ENCODE peak calls at places on chromosomes 6 and 20, in six cellular contexts. H is K562, B is H1, F is HepG2, E is GM12878, X is GM12891. P is an unnamed sample.
A peak's percentile ranks its signal among the peaks of the same experiment; 100 is the strongest.

GRCh38 chr6:43328528-43328927 is 19.9 kb upstream of the CRIP3 start:
- DNase-seq in H (no peak), B (no peak), F (peak; percentile 62), E (no peak), X (no peak), P (no peak)

GRCh38 chr20:33072362-33072761 is 7.1 kb upstream of the BPIFB4 start:
- DNase-seq in H (no peak), B (no peak), F (no peak), E (no peak), X (no peak), P (no peak)

GRCh38 chr6:169141706-169142705 is 111.6 kb downstream of the THBS2 start:
- DNase-seq in H (no peak), B (no peak), F (no peak), E (no peak), X (no peak), P (no peak)

GRCh38 chr6:21593927-21594421 is 423 bp downstream of the SOX4 start:
- DNase-seq in H (no peak), B (no peak), F (peak; percentile 25), E (no peak), X (no peak), P (no peak)

GRCh38 chr20:36310215-36310981 is 4.3 kb downstream of the DLGAP4 start:
- DNase-seq in H (no peak), B (no peak), F (no peak), E (no peak), X (no peak), P (no peak)

GRCh38 chr6:96468281-96468680 is 53.3 kb upstream of the UFL1 start:
- DNase-seq in H (no peak), B (no peak), F (no peak), E (no peak), X (no peak), P (no peak)

GRCh38 chr6:26260110-26260637 is 104.8 kb upstream of the BTN3A2 start:
- DNase-seq in H (no peak), B (no peak), F (peak; percentile 91), E (no peak), X (no peak), P (no peak)

GRCh38 chr6:101150226-101150625 is 243.3 kb upstream of the GRIK2 start:
- DNase-seq in H (no peak), B (no peak), F (no peak), E (no peak), X (no peak), P (no peak)

GRCh38 chr6:35181313-35181932 is 32.3 kb upstream of the SCUBE3 start:
- DNase-seq in H (no peak), B (no peak), F (no peak), E (no peak), X (no peak), P (no peak)

DNA sequence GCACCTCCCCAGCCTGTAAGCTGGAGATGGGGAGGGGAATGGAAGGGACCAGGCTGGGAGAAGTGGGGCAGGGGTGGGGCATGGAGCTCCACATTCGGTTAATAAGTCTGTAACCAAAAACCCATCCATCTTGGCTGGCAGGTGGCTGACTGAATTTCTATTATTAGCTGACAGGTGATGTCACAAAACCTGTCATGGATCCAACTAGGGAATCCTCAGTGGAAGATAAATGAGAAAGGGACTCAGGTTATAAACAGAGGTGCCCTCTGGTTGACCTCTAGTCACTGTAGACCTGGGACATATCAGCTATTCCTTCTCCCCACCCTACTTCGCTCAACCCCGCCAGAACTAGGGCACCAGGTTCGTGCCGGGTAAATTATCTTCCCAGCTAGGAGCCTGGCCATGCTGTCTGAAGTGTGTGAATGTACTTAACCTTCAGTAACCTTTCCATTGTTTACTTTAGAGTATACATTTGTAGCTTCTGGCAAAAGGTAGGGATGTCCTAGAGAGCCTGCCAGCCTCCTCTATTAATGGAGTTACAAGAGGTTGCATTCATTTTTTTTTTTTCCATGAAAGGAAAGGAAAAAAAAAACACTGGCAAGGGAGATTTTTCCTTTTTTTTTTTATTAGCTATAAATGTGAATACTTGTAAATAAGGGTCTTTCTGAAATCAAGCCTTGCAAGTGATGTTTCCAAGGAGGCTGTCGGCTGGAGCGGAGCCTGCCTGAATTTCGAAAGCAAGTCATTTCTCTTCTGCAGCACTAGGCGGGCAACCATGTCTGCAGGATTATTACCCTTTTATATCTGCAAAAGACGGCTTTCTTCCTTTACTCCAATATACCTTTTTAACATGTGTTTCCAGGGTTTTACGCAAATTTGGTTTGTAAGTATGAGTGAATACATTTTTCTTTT is 135.9 kb downstream of the TMEM242 start:
- DNase-seq in H (no peak), B (no peak), F (peak; percentile 41), E (no peak), X (no peak), P (no peak)
- TF ChIP-seq POLR2A in H (no peak), B (no peak), F (no peak), E (no peak), X (no peak), P (no peak)

DNA sequence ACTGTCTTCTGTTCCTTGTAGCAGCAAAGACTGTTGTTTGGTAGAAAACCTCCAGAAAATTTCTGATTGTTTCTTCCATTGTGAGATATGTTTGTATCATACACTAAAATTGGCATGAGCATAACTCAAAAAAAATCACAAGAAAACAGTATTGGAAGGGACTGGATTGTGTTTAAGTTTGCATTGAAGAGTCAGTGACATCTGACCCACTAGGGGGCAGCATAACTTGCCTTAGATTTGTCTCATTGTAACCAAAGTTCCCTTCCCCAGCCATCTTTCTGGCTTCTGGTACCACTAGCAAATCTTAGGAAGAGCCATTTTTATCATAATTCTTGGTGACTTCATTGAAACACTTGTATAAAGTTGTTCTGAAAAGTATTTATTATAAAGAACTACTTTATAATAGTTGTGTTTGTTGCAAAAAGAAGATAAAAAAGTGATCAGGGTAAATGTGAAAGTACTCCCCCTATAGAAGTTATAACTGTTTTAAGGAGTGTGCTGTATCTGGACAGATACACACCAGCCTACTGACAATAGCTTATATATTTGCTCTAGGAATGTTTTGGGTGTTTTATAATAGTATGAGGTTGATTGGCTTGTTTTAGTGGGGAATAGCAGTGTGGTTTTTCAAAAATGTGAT is 7.7 kb downstream of the CSTF1 start:
- DNase-seq in H (peak; percentile 48), B (no peak), F (peak; percentile 76), E (peak; percentile 31), X (no peak), P (no peak)
- TF ChIP-seq TAF1 in H (no peak), B (no peak), F (no peak), E (no peak), X (no peak), P (no peak)

DNA sequence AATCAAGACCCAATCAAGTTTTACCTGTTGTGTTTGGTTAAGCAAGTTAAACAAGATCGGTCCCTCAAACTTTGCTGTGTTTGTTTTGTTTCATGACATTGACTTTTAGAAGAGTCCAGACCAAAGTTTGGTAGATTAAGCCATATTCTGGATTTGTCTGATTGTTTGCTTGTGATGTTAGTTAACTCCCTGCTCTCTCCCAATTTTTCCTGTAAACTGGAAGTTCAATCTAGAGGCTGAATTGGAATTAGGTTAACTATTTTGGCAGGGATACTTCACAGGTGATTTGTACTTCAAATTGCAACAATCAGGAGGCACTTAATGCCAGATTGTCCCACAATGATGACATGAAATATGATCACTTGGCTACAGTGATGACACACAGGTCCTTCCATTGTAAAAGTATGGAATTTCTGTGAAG is 13.6 kb upstream of the SH3BGRL2 start:
- DNase-seq in H (no peak), B (no peak), F (peak; percentile 91), E (no peak), X (no peak), P (no peak)
- TF ChIP-seq POLR2AphosphoS5 in H (no peak), B (no peak), F (no peak), E (no peak), X (no peak), P (no peak)

GRCh38 chr6:134903448-134903847 is 46.5 kb downstream of the ALDH8A1 start:
- DNase-seq in H (no peak), B (no peak), F (no peak), E (no peak), X (no peak), P (no peak)

GRCh38 chr6:134911532-134911931 is 38.4 kb downstream of the ALDH8A1 start:
- DNase-seq in H (no peak), B (no peak), F (no peak), E (no peak), X (no peak), P (no peak)

GRCh38 chr6:134910596-134910935 is 39.3 kb downstream of the ALDH8A1 start:
- DNase-seq in H (no peak), B (no peak), F (no peak), E (no peak), X (no peak), P (no peak)

GRCh38 chr6:134909701-134910595 is 40.0 kb downstream of the ALDH8A1 start:
- DNase-seq in H (no peak), B (no peak), F (no peak), E (no peak), X (no peak), P (no peak)

GRCh38 chr6:134908906-134909516 is 40.9 kb downstream of the ALDH8A1 start:
- DNase-seq in H (no peak), B (no peak), F (peak; percentile 7), E (no peak), X (no peak), P (no peak)
- TF ChIP-seq POLR2A in H (no peak), B (no peak), F (no peak), E (no peak), X (no peak), P (no peak)

GRCh38 chr20:40584128-40584819 is 104.8 kb downstream of the MAFB start:
- DNase-seq in H (no peak), B (no peak), F (no peak), E (no peak), X (no peak), P (no peak)
- TF ChIP-seq TAF1 in H (no peak), B (no peak), F (no peak), E (no peak), X (no peak), P (no peak)

GRCh38 chr6:13760948-13761347 is 49.3 kb upstream of the RANBP9 start:
- DNase-seq in H (no peak), B (no peak), F (no peak), E (no peak), X (no peak), P (no peak)
- TF ChIP-seq POLR2AphosphoS5 in H (no peak), B (no peak), F (no peak), E (no peak), X (no peak), P (no peak)

GRCh38 chr6:16718301-16718700 is 43.0 kb downstream of the ATXN1 start:
- DNase-seq in H (no peak), B (no peak), F (no peak), E (no peak), X (no peak), P (no peak)
- TF ChIP-seq POLR2A in H (no peak), B (no peak), F (no peak), E (no peak), X (no peak), P (no peak)

GRCh38 chr20:11682285-11682684 is 235.4 kb upstream of the BTBD3 start:
- DNase-seq in H (no peak), B (no peak), F (no peak), E (no peak), X (no peak), P (no peak)
- TF ChIP-seq TAF1 in H (no peak), B (no peak), F (no peak), E (no peak), X (no peak), P (no peak)

DNA sequence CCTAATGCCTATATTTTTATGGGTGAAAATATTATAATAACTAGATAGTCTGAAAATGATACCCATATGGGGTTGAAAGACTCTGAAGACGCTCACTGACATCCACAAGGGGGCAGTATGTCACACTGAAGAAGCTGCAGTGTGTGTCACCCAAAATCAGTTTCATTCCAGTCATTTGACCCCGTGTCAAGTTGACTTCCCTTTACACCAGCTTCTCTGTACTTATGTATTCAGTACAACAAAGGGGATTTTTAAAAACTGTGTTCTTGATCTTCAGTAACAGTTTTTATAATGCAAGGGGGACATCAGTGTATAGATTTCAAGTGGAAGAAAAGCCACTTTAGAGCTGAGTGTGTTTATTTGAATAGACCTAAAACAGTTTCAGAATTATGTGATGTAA is 19.3 kb downstream of the FAXC start:
- DNase-seq in H (peak; percentile 75), B (no peak), F (peak; percentile 52), E (peak; percentile 71), X (peak; percentile 39), P (no peak)
- TF ChIP-seq POLR2AphosphoS5 in H (no peak), B (no peak), F (no peak), E (no peak), X (no peak), P (no peak)